ENCODE peak calls at places on chromosomes 5 and 9, in four cellular contexts. One of them, this sample, is unnamed.

GRCh38 chr5:143166661-143167420 is 236.6 kb downstream of the NR3C1 start:
- DNase-seq in psoas muscle: no peak
- DNase-seq in breast epithelium: peak
- DNase-seq in right atrium auricular region: no peak
- DNase-seq in this sample: no peak

GRCh38 chr5:169695025-169695625 is 58.0 kb downstream of the DOCK2 start:
- DNase-seq in breast epithelium: no peak
- DNase-seq in psoas muscle: no peak
- DNase-seq in right atrium auricular region: no peak
- DNase-seq in this sample: no peak

GRCh38 chr5:26009742-26010141 is 1028.6 kb downstream of the CDH9 start:
- DNase-seq in psoas muscle: no peak
- DNase-seq in right atrium auricular region: no peak
- DNase-seq in breast epithelium: no peak
- DNase-seq in this sample: no peak

GRCh38 chr9:86352440-86353106 is 1.6 kb downstream of the TUT7 start:
- DNase-seq in right atrium auricular region: no peak
- DNase-seq in psoas muscle: no peak
- DNase-seq in breast epithelium: no peak
- DNase-seq in this sample: no peak

GRCh38 chr5:45110399-45110798 is 301.7 kb downstream of the MRPS30 start:
- DNase-seq in psoas muscle: no peak
- DNase-seq in right atrium auricular region: no peak
- DNase-seq in breast epithelium: no peak
- DNase-seq in this sample: no peak

GRCh38 chr9:115225459-115226116 is 107.6 kb upstream of the TNC start:
- DNase-seq in right atrium auricular region: no peak
- DNase-seq in psoas muscle: no peak
- DNase-seq in breast epithelium: no peak
- DNase-seq in this sample: no peak

GRCh38 chr5:72379936-72380335 is 59.8 kb downstream of the PTCD2 start:
- DNase-seq in psoas muscle: no peak
- DNase-seq in breast epithelium: no peak
- DNase-seq in right atrium auricular region: no peak
- DNase-seq in this sample: no peak

GRCh38 chr5:72172832-72173231 is 65.6 kb downstream of the MAP1B start:
- DNase-seq in breast epithelium: no peak
- DNase-seq in psoas muscle: no peak
- DNase-seq in right atrium auricular region: no peak
- DNase-seq in this sample: no peak

GRCh38 chr5:172496671-172497371 is 42.5 kb upstream of the SH3PXD2B start:
- DNase-seq in psoas muscle: peak
- DNase-seq in right atrium auricular region: peak
- DNase-seq in breast epithelium: no peak
- DNase-seq in this sample: no peak

GRCh38 chr5:109045710-109046109 is 298.0 kb downstream of the FER start:
- DNase-seq in psoas muscle: no peak
- DNase-seq in right atrium auricular region: no peak
- DNase-seq in breast epithelium: no peak
- DNase-seq in this sample: no peak

GRCh38 chr5:122126711-122127385 is 2.5 kb upstream of the ZNF474 start:
- DNase-seq in psoas muscle: no peak
- DNase-seq in breast epithelium: no peak
- DNase-seq in right atrium auricular region: no peak
- DNase-seq in this sample: no peak

GRCh38 chr9:93306579-93307091 is 122.7 kb downstream of the WNK2 start:
- DNase-seq in breast epithelium: peak
- DNase-seq in right atrium auricular region: peak
- DNase-seq in psoas muscle: peak
- DNase-seq in this sample: no peak

GRCh38 chr5:28808967-28809810 is 1770.8 kb upstream of the CDH9 start:
- DNase-seq in right atrium auricular region: no peak
- DNase-seq in psoas muscle: no peak
- DNase-seq in breast epithelium: no peak
- DNase-seq in this sample: no peak

GRCh38 chr5:88172847-88173758 is 95.5 kb downstream of the TMEM161B start:
- DNase-seq in breast epithelium: no peak
- DNase-seq in psoas muscle: no peak
- DNase-seq in right atrium auricular region: no peak
- DNase-seq in this sample: no peak

GRCh38 chr5:87650284-87650683 is 237.6 kb upstream of the CCNH start:
- DNase-seq in right atrium auricular region: no peak
- DNase-seq in breast epithelium: no peak
- DNase-seq in psoas muscle: no peak
- DNase-seq in this sample: no peak

GRCh38 chr5:142301487-142302035 is 23.3 kb downstream of the SPRY4 start:
- DNase-seq in psoas muscle: no peak
- DNase-seq in right atrium auricular region: no peak
- DNase-seq in breast epithelium: no peak
- DNase-seq in this sample: no peak

GRCh38 chr9:32405506-32405905 is 21.1 kb downstream of the ACO1 start:
- DNase-seq in breast epithelium: no peak
- DNase-seq in right atrium auricular region: no peak
- DNase-seq in psoas muscle: no peak
- DNase-seq in this sample: no peak

GRCh38 chr9:113985968-113986585 is 92.0 kb downstream of the AMBP start:
- DNase-seq in right atrium auricular region: no peak
- DNase-seq in breast epithelium: no peak
- DNase-seq in psoas muscle: no peak
- DNase-seq in this sample: no peak

GRCh38 chr5:177382423-177383029 is 1.7 kb upstream of the SLC34A1 start:
- DNase-seq in right atrium auricular region: no peak
- DNase-seq in psoas muscle: no peak
- DNase-seq in breast epithelium: no peak
- DNase-seq in this sample: no peak

GRCh38 chr9:126397056-126397455 is 70.4 kb downstream of the MVB12B start:
- DNase-seq in psoas muscle: no peak
- DNase-seq in breast epithelium: no peak
- DNase-seq in right atrium auricular region: no peak
- DNase-seq in this sample: peak

GRCh38 chr9:37037744-37038640 is 3.9 kb upstream of the PAX5 start:
- DNase-seq in breast epithelium: no peak
- DNase-seq in right atrium auricular region: no peak
- DNase-seq in psoas muscle: no peak
- DNase-seq in this sample: peak

GRCh38 chr9:134209731-134210311 is 45.5 kb upstream of the RNU6ATAC start:
- DNase-seq in breast epithelium: no peak
- DNase-seq in psoas muscle: peak
- DNase-seq in right atrium auricular region: no peak
- DNase-seq in this sample: no peak

GRCh38 chr9:91033802-91034201 is 232.2 kb downstream of the SYK start:
- DNase-seq in right atrium auricular region: no peak
- DNase-seq in breast epithelium: no peak
- DNase-seq in psoas muscle: no peak
- DNase-seq in this sample: no peak

GRCh38 chr9:137817236-137818200 is 60.1 kb upstream of the CACNA1B start:
- DNase-seq in right atrium auricular region: no peak
- DNase-seq in breast epithelium: no peak
- DNase-seq in psoas muscle: no peak
- DNase-seq in this sample: no peak

DNA sequence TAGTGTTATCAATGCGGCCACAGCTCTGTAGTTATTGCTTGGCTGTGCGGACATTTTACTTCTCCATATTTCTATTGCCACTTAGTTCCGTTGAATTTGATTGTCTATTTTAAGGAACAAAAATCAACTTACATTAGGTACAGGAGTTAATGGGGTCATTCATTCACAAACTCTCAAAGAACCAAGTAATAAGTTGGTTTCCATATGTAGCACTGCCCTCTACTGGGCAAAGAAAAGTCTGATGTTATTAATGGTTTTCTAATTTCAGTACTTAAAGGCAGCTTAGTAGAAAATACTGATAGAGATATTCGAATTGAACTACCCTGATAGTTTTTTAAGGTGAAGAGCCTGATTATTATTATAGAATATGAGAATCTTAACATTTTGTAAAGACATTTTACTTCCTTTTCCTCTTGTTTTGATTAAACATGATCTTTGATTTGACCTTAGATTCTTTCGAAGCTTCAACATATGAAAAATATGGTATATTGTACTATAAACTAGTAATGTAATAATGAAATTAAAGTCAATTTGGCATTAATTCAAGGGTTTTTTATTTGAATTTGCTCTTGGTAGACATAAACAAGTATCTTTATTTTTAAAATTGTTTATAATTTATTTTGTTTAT is 119.5 kb upstream of the CTNND2 start:
- DNase-seq in right atrium auricular region: no peak
- DNase-seq in psoas muscle: no peak
- DNase-seq in breast epithelium: no peak
- DNase-seq in this sample: no peak
- TF ChIP-seq CTCF in right atrium auricular region: peak
- TF ChIP-seq CTCF in psoas muscle: peak
- TF ChIP-seq CTCF in breast epithelium: peak
- TF ChIP-seq CTCF in this sample: no peak

GRCh38 chr5:94969174-94969573 is 315.7 kb downstream of the MCTP1 start:
- DNase-seq in psoas muscle: no peak
- DNase-seq in breast epithelium: no peak
- DNase-seq in right atrium auricular region: no peak
- DNase-seq in this sample: no peak
- TF ChIP-seq CTCF in psoas muscle: no peak
- TF ChIP-seq CTCF in breast epithelium: no peak
- TF ChIP-seq CTCF in right atrium auricular region: no peak
- TF ChIP-seq CTCF in this sample: no peak

GRCh38 chr9:77978086-77978781 is 53.4 kb downstream of the GNAQ start:
- DNase-seq in psoas muscle: no peak
- DNase-seq in right atrium auricular region: no peak
- DNase-seq in breast epithelium: no peak
- DNase-seq in this sample: no peak

GRCh38 chr9:77980622-77981021 is 51.0 kb downstream of the GNAQ start:
- DNase-seq in breast epithelium: no peak
- DNase-seq in psoas muscle: no peak
- DNase-seq in right atrium auricular region: no peak
- DNase-seq in this sample: no peak

GRCh38 chr9:77974414-77974813 is 57.2 kb downstream of the GNAQ start:
- DNase-seq in right atrium auricular region: no peak
- DNase-seq in psoas muscle: no peak
- DNase-seq in breast epithelium: no peak
- DNase-seq in this sample: no peak

GRCh38 chr9:77975023-77975422 is 56.6 kb downstream of the GNAQ start:
- DNase-seq in breast epithelium: no peak
- DNase-seq in psoas muscle: no peak
- DNase-seq in right atrium auricular region: no peak
- DNase-seq in this sample: no peak

GRCh38 chr9:77977210-77977611 is 54.4 kb downstream of the GNAQ start:
- DNase-seq in right atrium auricular region: peak
- DNase-seq in psoas muscle: peak
- DNase-seq in breast epithelium: peak
- DNase-seq in this sample: no peak
- TF ChIP-seq CTCF in right atrium auricular region: peak
- TF ChIP-seq CTCF in psoas muscle: peak
- TF ChIP-seq CTCF in breast epithelium: no peak
- TF ChIP-seq CTCF in this sample: no peak

GRCh38 chr9:34992376-34992951 is 2.9 kb downstream of the DNAJB5 start:
- DNase-seq in breast epithelium: no peak
- DNase-seq in psoas muscle: peak
- DNase-seq in right atrium auricular region: peak
- DNase-seq in this sample: no peak

GRCh38 chr9:34989946-34990635 is 546 bp downstream of the DNAJB5 start:
- DNase-seq in psoas muscle: peak
- DNase-seq in right atrium auricular region: peak
- DNase-seq in breast epithelium: peak
- DNase-seq in this sample: no peak

GRCh38 chr9:34990908-34991832 is 1.6 kb downstream of the DNAJB5 start:
- DNase-seq in right atrium auricular region: no peak
- DNase-seq in breast epithelium: no peak
- DNase-seq in psoas muscle: peak
- DNase-seq in this sample: no peak

GRCh38 chr9:34993502-34994428 is 4.2 kb downstream of the DNAJB5 start:
- DNase-seq in right atrium auricular region: peak
- DNase-seq in breast epithelium: no peak
- DNase-seq in psoas muscle: peak
- DNase-seq in this sample: no peak

GRCh38 chr9:34991833-34992375 is 2.4 kb downstream of the DNAJB5 start:
- DNase-seq in psoas muscle: peak
- DNase-seq in breast epithelium: no peak
- DNase-seq in right atrium auricular region: no peak
- DNase-seq in this sample: no peak
- TF ChIP-seq CTCF in psoas muscle: no peak
- TF ChIP-seq CTCF in breast epithelium: no peak
- TF ChIP-seq CTCF in right atrium auricular region: no peak
- TF ChIP-seq CTCF in this sample: no peak

GRCh38 chr9:34374339-34374738 is 2.4 kb downstream of the MYORG start:
- DNase-seq in breast epithelium: no peak
- DNase-seq in psoas muscle: no peak
- DNase-seq in right atrium auricular region: no peak
- DNase-seq in this sample: no peak

GRCh38 chr9:34375901-34376595 is 650 bp downstream of the MYORG start:
- DNase-seq in breast epithelium: peak
- DNase-seq in psoas muscle: peak
- DNase-seq in right atrium auricular region: peak
- DNase-seq in this sample: peak

GRCh38 chr9:34376596-34377401 is at the start of gene MYORG:
- DNase-seq in breast epithelium: peak
- DNase-seq in right atrium auricular region: peak
- DNase-seq in psoas muscle: peak
- DNase-seq in this sample: peak

GRCh38 chr9:34373749-34374148 is 2.9 kb downstream of the MYORG start:
- DNase-seq in breast epithelium: no peak
- DNase-seq in psoas muscle: no peak
- DNase-seq in right atrium auricular region: peak
- DNase-seq in this sample: no peak

DNA sequence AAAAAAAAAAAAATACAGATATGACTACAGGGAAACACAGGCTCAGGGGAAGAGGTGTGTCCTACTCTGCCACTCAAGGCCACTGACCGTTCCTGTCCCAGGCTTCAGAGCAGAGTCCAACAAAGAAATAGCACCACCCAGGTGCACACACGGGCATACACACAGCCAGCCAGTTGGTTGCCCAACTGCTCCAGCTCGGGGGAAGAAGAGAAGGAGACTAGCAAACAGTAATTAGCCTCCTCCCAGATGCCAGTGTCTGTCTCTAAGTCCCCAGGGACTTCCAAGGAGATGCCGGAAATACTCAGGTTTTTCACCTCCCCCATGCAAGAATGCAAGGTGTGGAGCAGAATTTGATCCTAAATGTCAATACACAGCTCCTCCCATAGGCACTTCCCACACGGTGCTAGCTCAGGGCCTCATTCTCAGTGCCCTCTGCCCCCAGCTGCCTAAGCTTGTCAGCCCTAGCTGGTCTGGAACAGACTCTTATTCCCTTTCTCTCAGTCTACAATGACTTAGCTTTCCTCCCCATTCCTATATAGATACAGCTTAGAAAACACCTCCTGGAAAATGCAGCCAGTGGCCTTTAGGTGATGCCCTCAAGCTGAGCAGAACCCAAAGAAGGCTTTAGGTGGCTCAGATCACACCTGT is 1.7 kb downstream of the MYORG start:
- DNase-seq in breast epithelium: peak
- DNase-seq in right atrium auricular region: no peak
- DNase-seq in psoas muscle: no peak
- DNase-seq in this sample: no peak
- TF ChIP-seq CTCF in breast epithelium: no peak
- TF ChIP-seq CTCF in right atrium auricular region: no peak
- TF ChIP-seq CTCF in psoas muscle: no peak
- TF ChIP-seq CTCF in this sample: no peak

GRCh38 chr9:2625427-2625826 is 3.8 kb downstream of the VLDLR start:
- DNase-seq in right atrium auricular region: no peak
- DNase-seq in psoas muscle: no peak
- DNase-seq in breast epithelium: no peak
- DNase-seq in this sample: no peak
- TF ChIP-seq CTCF in right atrium auricular region: peak
- TF ChIP-seq CTCF in psoas muscle: no peak
- TF ChIP-seq CTCF in breast epithelium: no peak
- TF ChIP-seq CTCF in this sample: no peak